ENCODE peak calls at places on chromosomes 3 and 15, in ten cellular contexts. One of them, this sample, is unnamed.

GRCh38 chr15:87368511-87368910 is 888.0 kb downstream of the NTRK3 start:
- DNase-seq in stomach: no peak
- DNase-seq in epithelial cell of proximal tubule: no peak
- DNase-seq in sigmoid colon: no peak
- DNase-seq in foreskin fibroblast: no peak
- DNase-seq in A549: no peak
- DNase-seq in mucosa of descending colon: no peak
- DNase-seq in omental fat pad: no peak
- DNase-seq in Peyer's patch: no peak
- DNase-seq in endothelial cell: no peak
- DNase-seq in this sample: no peak

GRCh38 chr3:10702961-10703740 is 112.9 kb upstream of the SLC6A11 start:
- DNase-seq in stomach: no peak
- DNase-seq in epithelial cell of proximal tubule: no peak
- DNase-seq in sigmoid colon: no peak
- DNase-seq in foreskin fibroblast: no peak
- DNase-seq in A549: peak
- DNase-seq in mucosa of descending colon: peak
- DNase-seq in omental fat pad: no peak
- DNase-seq in Peyer's patch: no peak
- DNase-seq in endothelial cell: peak
- DNase-seq in this sample: peak

GRCh38 chr3:53079147-53079546 is 33.3 kb upstream of the SFMBT1 start:
- DNase-seq in stomach: no peak
- DNase-seq in epithelial cell of proximal tubule: no peak
- DNase-seq in sigmoid colon: no peak
- DNase-seq in foreskin fibroblast: no peak
- DNase-seq in A549: no peak
- DNase-seq in mucosa of descending colon: no peak
- DNase-seq in omental fat pad: no peak
- DNase-seq in Peyer's patch: no peak
- DNase-seq in endothelial cell: no peak
- DNase-seq in this sample: no peak

GRCh38 chr3:123807820-123808219 is 76.3 kb downstream of the MYLK start:
- DNase-seq in stomach: no peak
- DNase-seq in epithelial cell of proximal tubule: no peak
- DNase-seq in sigmoid colon: no peak
- DNase-seq in foreskin fibroblast: no peak
- DNase-seq in A549: no peak
- DNase-seq in mucosa of descending colon: peak
- DNase-seq in omental fat pad: no peak
- DNase-seq in Peyer's patch: peak
- DNase-seq in endothelial cell: no peak
- DNase-seq in this sample: peak

GRCh38 chr15:70505411-70505919 is 257.9 kb downstream of the UACA start:
- DNase-seq in stomach: no peak
- DNase-seq in epithelial cell of proximal tubule: peak
- DNase-seq in sigmoid colon: no peak
- DNase-seq in foreskin fibroblast: peak
- DNase-seq in A549: peak
- DNase-seq in mucosa of descending colon: no peak
- DNase-seq in omental fat pad: no peak
- DNase-seq in Peyer's patch: no peak
- DNase-seq in endothelial cell: no peak
- DNase-seq in this sample: no peak

GRCh38 chr3:49618412-49618811 is 55.7 kb upstream of the APEH start:
- DNase-seq in stomach: no peak
- DNase-seq in epithelial cell of proximal tubule: no peak
- DNase-seq in sigmoid colon: no peak
- DNase-seq in foreskin fibroblast: no peak
- DNase-seq in A549: no peak
- DNase-seq in mucosa of descending colon: no peak
- DNase-seq in omental fat pad: no peak
- DNase-seq in Peyer's patch: no peak
- DNase-seq in endothelial cell: no peak
- DNase-seq in this sample: no peak

GRCh38 chr3:30531017-30531570 is 75.3 kb upstream of the TGFBR2 start:
- DNase-seq in stomach: no peak
- DNase-seq in epithelial cell of proximal tubule: no peak
- DNase-seq in sigmoid colon: no peak
- DNase-seq in foreskin fibroblast: no peak
- DNase-seq in A549: no peak
- DNase-seq in mucosa of descending colon: no peak
- DNase-seq in omental fat pad: no peak
- DNase-seq in Peyer's patch: no peak
- DNase-seq in endothelial cell: no peak
- DNase-seq in this sample: no peak

GRCh38 chr15:95208988-95209387 is 977.6 kb downstream of the MCTP2 start:
- DNase-seq in stomach: no peak
- DNase-seq in epithelial cell of proximal tubule: no peak
- DNase-seq in sigmoid colon: no peak
- DNase-seq in foreskin fibroblast: peak
- DNase-seq in A549: no peak
- DNase-seq in mucosa of descending colon: no peak
- DNase-seq in omental fat pad: no peak
- DNase-seq in Peyer's patch: no peak
- DNase-seq in endothelial cell: no peak
- DNase-seq in this sample: no peak

GRCh38 chr3:123802007-123802630 is 82.0 kb downstream of the MYLK start:
- DNase-seq in stomach: no peak
- DNase-seq in epithelial cell of proximal tubule: no peak
- DNase-seq in sigmoid colon: no peak
- DNase-seq in foreskin fibroblast: no peak
- DNase-seq in A549: no peak
- DNase-seq in mucosa of descending colon: no peak
- DNase-seq in omental fat pad: no peak
- DNase-seq in Peyer's patch: no peak
- DNase-seq in endothelial cell: no peak
- DNase-seq in this sample: no peak

GRCh38 chr3:13136426-13136825 is 63.2 kb upstream of the IQSEC1 start:
- DNase-seq in stomach: no peak
- DNase-seq in epithelial cell of proximal tubule: no peak
- DNase-seq in sigmoid colon: no peak
- DNase-seq in foreskin fibroblast: no peak
- DNase-seq in A549: no peak
- DNase-seq in mucosa of descending colon: peak
- DNase-seq in omental fat pad: no peak
- DNase-seq in Peyer's patch: no peak
- DNase-seq in endothelial cell: no peak
- DNase-seq in this sample: no peak

GRCh38 chr3:127990461-127990860 is 61.8 kb upstream of the SEC61A1 start:
- DNase-seq in stomach: no peak
- DNase-seq in epithelial cell of proximal tubule: no peak
- DNase-seq in sigmoid colon: no peak
- DNase-seq in foreskin fibroblast: no peak
- DNase-seq in A549: no peak
- DNase-seq in mucosa of descending colon: no peak
- DNase-seq in omental fat pad: no peak
- DNase-seq in Peyer's patch: no peak
- DNase-seq in endothelial cell: no peak
- DNase-seq in this sample: no peak

GRCh38 chr3:15510493-15510892 is 11.0 kb downstream of the COLQ start:
- DNase-seq in stomach: no peak
- DNase-seq in epithelial cell of proximal tubule: no peak
- DNase-seq in sigmoid colon: no peak
- DNase-seq in foreskin fibroblast: no peak
- DNase-seq in A549: no peak
- DNase-seq in mucosa of descending colon: no peak
- DNase-seq in omental fat pad: no peak
- DNase-seq in Peyer's patch: no peak
- DNase-seq in endothelial cell: no peak
- DNase-seq in this sample: no peak

GRCh38 chr15:58742424-58743160 is 6.9 kb downstream of the ADAM10 start:
- DNase-seq in stomach: no peak
- DNase-seq in epithelial cell of proximal tubule: no peak
- DNase-seq in sigmoid colon: no peak
- DNase-seq in foreskin fibroblast: peak
- DNase-seq in A549: no peak
- DNase-seq in mucosa of descending colon: no peak
- DNase-seq in omental fat pad: no peak
- DNase-seq in Peyer's patch: no peak
- DNase-seq in endothelial cell: no peak
- DNase-seq in this sample: no peak

GRCh38 chr15:75030424-75030823 is 7.0 kb downstream of the PPCDC start:
- DNase-seq in stomach: no peak
- DNase-seq in epithelial cell of proximal tubule: no peak
- DNase-seq in sigmoid colon: no peak
- DNase-seq in foreskin fibroblast: no peak
- DNase-seq in A549: no peak
- DNase-seq in mucosa of descending colon: no peak
- DNase-seq in omental fat pad: no peak
- DNase-seq in Peyer's patch: no peak
- DNase-seq in endothelial cell: no peak
- DNase-seq in this sample: no peak
- TF ChIP-seq CTCF in stomach: no peak
- TF ChIP-seq CTCF in epithelial cell of proximal tubule: no peak
- TF ChIP-seq CTCF in sigmoid colon: no peak
- TF ChIP-seq CTCF in foreskin fibroblast: no peak
- TF ChIP-seq CTCF in A549: no peak
- TF ChIP-seq CTCF in mucosa of descending colon: no peak
- TF ChIP-seq CTCF in omental fat pad: no peak
- TF ChIP-seq CTCF in Peyer's patch: no peak
- TF ChIP-seq CTCF in endothelial cell: no peak
- TF ChIP-seq CTCF in this sample: no peak

DNA sequence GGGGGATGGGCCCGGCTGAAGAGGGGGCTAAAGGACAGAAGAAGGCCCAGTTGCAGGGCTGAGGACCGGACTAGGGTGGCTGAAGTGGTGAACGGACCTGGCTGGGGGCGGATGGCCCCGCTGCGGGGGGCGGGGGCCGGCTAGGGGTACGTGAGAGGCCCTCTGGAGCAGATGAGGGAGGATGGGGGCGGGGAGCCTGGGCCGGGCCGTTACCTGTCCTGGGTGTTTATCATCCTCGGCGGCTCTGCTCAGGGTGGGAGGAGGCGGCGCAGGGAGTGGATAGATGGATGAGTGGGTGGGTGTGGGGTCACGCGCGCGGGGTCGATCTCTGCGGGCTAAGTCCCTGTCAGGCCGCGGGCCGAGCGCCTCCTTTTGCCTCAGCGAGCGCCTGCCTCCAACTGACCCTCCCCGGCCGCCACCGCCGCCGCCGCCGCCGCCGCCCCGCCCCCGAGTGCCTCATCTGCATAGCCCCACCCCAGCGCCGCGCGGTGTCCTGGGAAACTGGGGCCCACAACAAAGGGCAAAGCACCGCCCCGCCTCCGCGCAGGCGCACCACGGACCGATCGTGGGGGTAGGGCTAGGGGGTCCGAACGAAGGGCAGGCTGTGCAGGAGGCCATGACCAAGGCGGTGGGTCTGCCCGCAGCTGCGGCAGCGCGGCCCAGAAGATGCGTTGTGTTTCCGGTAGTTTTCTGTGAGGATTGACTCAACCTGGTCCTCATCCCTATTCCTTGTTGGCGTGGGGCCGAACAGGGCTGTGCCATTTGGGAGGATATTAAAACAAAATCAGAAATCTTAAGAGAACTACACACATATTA is 72.4 kb downstream of the RBPMS2 start:
- DNase-seq in stomach: peak
- DNase-seq in epithelial cell of proximal tubule: no peak
- DNase-seq in sigmoid colon: peak
- DNase-seq in foreskin fibroblast: peak
- DNase-seq in A549: peak
- DNase-seq in mucosa of descending colon: peak
- DNase-seq in omental fat pad: peak
- DNase-seq in Peyer's patch: peak
- DNase-seq in endothelial cell: peak
- DNase-seq in this sample: peak
- TF ChIP-seq CTCF in stomach: no peak
- TF ChIP-seq CTCF in epithelial cell of proximal tubule: no peak
- TF ChIP-seq CTCF in sigmoid colon: no peak
- TF ChIP-seq CTCF in foreskin fibroblast: no peak
- TF ChIP-seq CTCF in A549: peak
- TF ChIP-seq CTCF in mucosa of descending colon: no peak
- TF ChIP-seq CTCF in omental fat pad: no peak
- TF ChIP-seq CTCF in Peyer's patch: no peak
- TF ChIP-seq CTCF in endothelial cell: no peak
- TF ChIP-seq CTCF in this sample: no peak

GRCh38 chr3:55912880-55913279 is 425.8 kb upstream of the WNT5A start:
- DNase-seq in stomach: no peak
- DNase-seq in epithelial cell of proximal tubule: no peak
- DNase-seq in sigmoid colon: no peak
- DNase-seq in foreskin fibroblast: no peak
- DNase-seq in A549: no peak
- DNase-seq in mucosa of descending colon: no peak
- DNase-seq in omental fat pad: no peak
- DNase-seq in Peyer's patch: no peak
- DNase-seq in endothelial cell: no peak
- DNase-seq in this sample: no peak
- TF ChIP-seq CTCF in stomach: no peak
- TF ChIP-seq CTCF in epithelial cell of proximal tubule: no peak
- TF ChIP-seq CTCF in sigmoid colon: no peak
- TF ChIP-seq CTCF in foreskin fibroblast: no peak
- TF ChIP-seq CTCF in A549: no peak
- TF ChIP-seq CTCF in mucosa of descending colon: no peak
- TF ChIP-seq CTCF in omental fat pad: no peak
- TF ChIP-seq CTCF in Peyer's patch: no peak
- TF ChIP-seq CTCF in endothelial cell: no peak
- TF ChIP-seq CTCF in this sample: no peak

DNA sequence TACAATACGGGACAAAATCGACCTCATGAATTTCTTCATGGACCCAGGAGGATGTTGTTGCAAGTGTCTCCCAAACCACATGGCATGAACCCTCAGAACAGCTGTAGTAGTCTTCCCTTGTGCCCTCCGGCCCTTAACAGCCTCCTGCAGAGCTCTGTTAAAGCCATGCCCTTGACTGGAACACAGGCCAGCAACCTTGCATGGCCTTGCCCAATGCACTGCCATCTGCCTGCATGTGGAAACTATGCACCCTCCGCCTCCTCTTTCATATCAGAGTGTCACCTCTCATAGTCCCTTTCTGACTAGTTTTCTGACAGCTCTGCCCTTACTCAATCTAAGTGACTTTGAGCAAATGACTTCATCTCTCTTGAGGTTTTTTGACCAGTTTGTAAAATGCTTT is 39.4 kb upstream of the TRIM71 start:
- DNase-seq in stomach: no peak
- DNase-seq in epithelial cell of proximal tubule: no peak
- DNase-seq in sigmoid colon: peak
- DNase-seq in foreskin fibroblast: no peak
- DNase-seq in A549: no peak
- DNase-seq in mucosa of descending colon: no peak
- DNase-seq in omental fat pad: no peak
- DNase-seq in Peyer's patch: no peak
- DNase-seq in endothelial cell: no peak
- DNase-seq in this sample: no peak
- TF ChIP-seq CTCF in stomach: no peak
- TF ChIP-seq CTCF in epithelial cell of proximal tubule: no peak
- TF ChIP-seq CTCF in sigmoid colon: no peak
- TF ChIP-seq CTCF in foreskin fibroblast: no peak
- TF ChIP-seq CTCF in A549: no peak
- TF ChIP-seq CTCF in mucosa of descending colon: no peak
- TF ChIP-seq CTCF in omental fat pad: no peak
- TF ChIP-seq CTCF in Peyer's patch: no peak
- TF ChIP-seq CTCF in endothelial cell: no peak
- TF ChIP-seq CTCF in this sample: no peak

GRCh38 chr15:63826513-63826912 is 7.2 kb downstream of the HERC1 start:
- DNase-seq in stomach: no peak
- DNase-seq in epithelial cell of proximal tubule: no peak
- DNase-seq in sigmoid colon: no peak
- DNase-seq in foreskin fibroblast: peak
- DNase-seq in A549: no peak
- DNase-seq in mucosa of descending colon: peak
- DNase-seq in omental fat pad: no peak
- DNase-seq in Peyer's patch: no peak
- DNase-seq in endothelial cell: no peak
- DNase-seq in this sample: no peak
- TF ChIP-seq CTCF in stomach: no peak
- TF ChIP-seq CTCF in epithelial cell of proximal tubule: no peak
- TF ChIP-seq CTCF in sigmoid colon: no peak
- TF ChIP-seq CTCF in foreskin fibroblast: no peak
- TF ChIP-seq CTCF in A549: peak
- TF ChIP-seq CTCF in mucosa of descending colon: no peak
- TF ChIP-seq CTCF in omental fat pad: no peak
- TF ChIP-seq CTCF in Peyer's patch: no peak
- TF ChIP-seq CTCF in endothelial cell: no peak
- TF ChIP-seq CTCF in this sample: peak

This sample was measured in SK-N-SH.